ENCODE peak calls at places on chromosome 6, in nine cellular contexts. One of them, this sample, is unnamed.

GRCh38 chr6:157823001-157823522 is at the start of gene SNX9:
- DNase-seq in mammary epithelial cell: peak; percentile 75
- DNase-seq in Karpas-422: no peak
- DNase-seq in SJSA1: peak; percentile 53
- DNase-seq in neural progenitor cell: peak; percentile 90
- DNase-seq in CD8-positive, alpha-beta T cell: peak; percentile 63
- DNase-seq in pancreas: peak; percentile 90
- DNase-seq in suprapubic skin: peak; percentile 84
- DNase-seq in thyroid gland: peak; percentile 80
- DNase-seq in this sample: peak; percentile 50

GRCh38 chr6:162778603-162779002 is 50.8 kb downstream of the PACRG start:
- DNase-seq in mammary epithelial cell: no peak
- DNase-seq in Karpas-422: no peak
- DNase-seq in SJSA1: no peak
- DNase-seq in neural progenitor cell: no peak
- DNase-seq in CD8-positive, alpha-beta T cell: no peak
- DNase-seq in pancreas: no peak
- DNase-seq in suprapubic skin: no peak
- DNase-seq in thyroid gland: no peak
- DNase-seq in this sample: no peak

GRCh38 chr6:22068561-22069346 is 228.1 kb downstream of the PRL start:
- DNase-seq in mammary epithelial cell: no peak
- DNase-seq in Karpas-422: no peak
- DNase-seq in SJSA1: no peak
- DNase-seq in neural progenitor cell: no peak
- DNase-seq in CD8-positive, alpha-beta T cell: no peak
- DNase-seq in pancreas: no peak
- DNase-seq in suprapubic skin: no peak
- DNase-seq in thyroid gland: no peak
- DNase-seq in this sample: no peak

GRCh38 chr6:169501128-169501527 is 200.7 kb downstream of the WDR27 start:
- DNase-seq in mammary epithelial cell: no peak
- DNase-seq in Karpas-422: no peak
- DNase-seq in SJSA1: no peak
- DNase-seq in neural progenitor cell: no peak
- DNase-seq in CD8-positive, alpha-beta T cell: no peak
- DNase-seq in pancreas: no peak
- DNase-seq in suprapubic skin: no peak
- DNase-seq in thyroid gland: no peak
- DNase-seq in this sample: no peak

GRCh38 chr6:26195376-26195923 is 108.2 kb downstream of the HFE start:
- DNase-seq in mammary epithelial cell: peak; percentile 89
- DNase-seq in Karpas-422: peak; percentile 95
- DNase-seq in SJSA1: peak; percentile 93
- DNase-seq in neural progenitor cell: peak; percentile 87
- DNase-seq in CD8-positive, alpha-beta T cell: peak; percentile 96
- DNase-seq in pancreas: no peak
- DNase-seq in suprapubic skin: peak; percentile 90
- DNase-seq in thyroid gland: peak; percentile 93
- DNase-seq in this sample: peak; percentile 80

GRCh38 chr6:113909224-113909856 is 52.2 kb downstream of the MARCKS start:
- DNase-seq in mammary epithelial cell: peak; percentile 11
- DNase-seq in Karpas-422: peak; percentile 84
- DNase-seq in SJSA1: peak; percentile 67
- DNase-seq in neural progenitor cell: peak; percentile 80
- DNase-seq in CD8-positive, alpha-beta T cell: no peak
- DNase-seq in pancreas: no peak
- DNase-seq in suprapubic skin: no peak
- DNase-seq in thyroid gland: no peak
- DNase-seq in this sample: no peak

GRCh38 chr6:87407531-87407895 is 259 bp upstream of the CFAP206 start:
- DNase-seq in mammary epithelial cell: no peak
- DNase-seq in Karpas-422: peak; percentile 77
- DNase-seq in SJSA1: no peak
- DNase-seq in neural progenitor cell: no peak
- DNase-seq in CD8-positive, alpha-beta T cell: no peak
- DNase-seq in pancreas: no peak
- DNase-seq in suprapubic skin: peak; percentile 65
- DNase-seq in thyroid gland: no peak
- DNase-seq in this sample: no peak

GRCh38 chr6:14228571-14228970 is 111.0 kb downstream of the CD83 start:
- DNase-seq in mammary epithelial cell: no peak
- DNase-seq in Karpas-422: no peak
- DNase-seq in SJSA1: no peak
- DNase-seq in neural progenitor cell: no peak
- DNase-seq in CD8-positive, alpha-beta T cell: peak; percentile 33
- DNase-seq in pancreas: no peak
- DNase-seq in suprapubic skin: no peak
- DNase-seq in thyroid gland: peak; percentile 83
- DNase-seq in this sample: peak; percentile 28

GRCh38 chr6:10733863-10734262 is 11.0 kb downstream of the TMEM14C start:
- DNase-seq in mammary epithelial cell: no peak
- DNase-seq in Karpas-422: no peak
- DNase-seq in SJSA1: no peak
- DNase-seq in neural progenitor cell: no peak
- DNase-seq in CD8-positive, alpha-beta T cell: no peak
- DNase-seq in pancreas: no peak
- DNase-seq in suprapubic skin: no peak
- DNase-seq in thyroid gland: no peak
- DNase-seq in this sample: no peak

GRCh38 chr6:159953091-159953581 is 15.7 kb upstream of the IGF2R start:
- DNase-seq in mammary epithelial cell: no peak
- DNase-seq in Karpas-422: no peak
- DNase-seq in SJSA1: no peak
- DNase-seq in neural progenitor cell: no peak
- DNase-seq in CD8-positive, alpha-beta T cell: no peak
- DNase-seq in pancreas: no peak
- DNase-seq in suprapubic skin: no peak
- DNase-seq in thyroid gland: peak; percentile 50
- DNase-seq in this sample: no peak

GRCh38 chr6:99186417-99186816 is 163.1 kb downstream of the FAXC start:
- DNase-seq in mammary epithelial cell: no peak
- DNase-seq in Karpas-422: no peak
- DNase-seq in SJSA1: no peak
- DNase-seq in neural progenitor cell: no peak
- DNase-seq in CD8-positive, alpha-beta T cell: no peak
- DNase-seq in pancreas: no peak
- DNase-seq in suprapubic skin: no peak
- DNase-seq in thyroid gland: no peak
- DNase-seq in this sample: no peak

GRCh38 chr6:44176935-44177509 is 18.4 kb downstream of the CAPN11 start:
- DNase-seq in mammary epithelial cell: no peak
- DNase-seq in Karpas-422: peak; percentile 51
- DNase-seq in SJSA1: no peak
- DNase-seq in neural progenitor cell: no peak
- DNase-seq in CD8-positive, alpha-beta T cell: peak; percentile 49
- DNase-seq in pancreas: no peak
- DNase-seq in suprapubic skin: no peak
- DNase-seq in thyroid gland: no peak
- DNase-seq in this sample: no peak

GRCh38 chr6:97040355-97040860 is 115.9 kb downstream of the KLHL32 start:
- DNase-seq in mammary epithelial cell: no peak
- DNase-seq in Karpas-422: no peak
- DNase-seq in SJSA1: no peak
- DNase-seq in neural progenitor cell: peak; percentile 7
- DNase-seq in CD8-positive, alpha-beta T cell: no peak
- DNase-seq in pancreas: no peak
- DNase-seq in suprapubic skin: no peak
- DNase-seq in thyroid gland: peak; percentile 14
- DNase-seq in this sample: no peak

GRCh38 chr6:162854734-162855191 is 127.0 kb downstream of the PACRG start:
- DNase-seq in mammary epithelial cell: no peak
- DNase-seq in Karpas-422: no peak
- DNase-seq in SJSA1: no peak
- DNase-seq in neural progenitor cell: peak; percentile 23
- DNase-seq in CD8-positive, alpha-beta T cell: no peak
- DNase-seq in pancreas: no peak
- DNase-seq in suprapubic skin: no peak
- DNase-seq in thyroid gland: no peak
- DNase-seq in this sample: no peak

GRCh38 chr6:145820000-145820399 is 5.4 kb upstream of the FBXO30 start:
- DNase-seq in mammary epithelial cell: no peak
- DNase-seq in Karpas-422: no peak
- DNase-seq in SJSA1: no peak
- DNase-seq in neural progenitor cell: no peak
- DNase-seq in CD8-positive, alpha-beta T cell: no peak
- DNase-seq in pancreas: no peak
- DNase-seq in suprapubic skin: no peak
- DNase-seq in thyroid gland: no peak
- DNase-seq in this sample: no peak

GRCh38 chr6:145822432-145822831 is 7.8 kb upstream of the FBXO30 start:
- DNase-seq in mammary epithelial cell: no peak
- DNase-seq in Karpas-422: no peak
- DNase-seq in SJSA1: no peak
- DNase-seq in neural progenitor cell: no peak
- DNase-seq in CD8-positive, alpha-beta T cell: no peak
- DNase-seq in pancreas: no peak
- DNase-seq in suprapubic skin: no peak
- DNase-seq in thyroid gland: no peak
- DNase-seq in this sample: no peak

GRCh38 chr6:145829102-145829501 is 14.5 kb upstream of the FBXO30 start:
- DNase-seq in mammary epithelial cell: no peak
- DNase-seq in Karpas-422: no peak
- DNase-seq in SJSA1: no peak
- DNase-seq in neural progenitor cell: no peak
- DNase-seq in CD8-positive, alpha-beta T cell: no peak
- DNase-seq in pancreas: no peak
- DNase-seq in suprapubic skin: no peak
- DNase-seq in thyroid gland: peak; percentile 26
- DNase-seq in this sample: no peak

GRCh38 chr6:145823322-145823944 is 8.8 kb upstream of the FBXO30 start:
- DNase-seq in mammary epithelial cell: no peak
- DNase-seq in Karpas-422: no peak
- DNase-seq in SJSA1: peak; percentile 21
- DNase-seq in neural progenitor cell: no peak
- DNase-seq in CD8-positive, alpha-beta T cell: no peak
- DNase-seq in pancreas: no peak
- DNase-seq in suprapubic skin: no peak
- DNase-seq in thyroid gland: no peak
- DNase-seq in this sample: no peak

DNA sequence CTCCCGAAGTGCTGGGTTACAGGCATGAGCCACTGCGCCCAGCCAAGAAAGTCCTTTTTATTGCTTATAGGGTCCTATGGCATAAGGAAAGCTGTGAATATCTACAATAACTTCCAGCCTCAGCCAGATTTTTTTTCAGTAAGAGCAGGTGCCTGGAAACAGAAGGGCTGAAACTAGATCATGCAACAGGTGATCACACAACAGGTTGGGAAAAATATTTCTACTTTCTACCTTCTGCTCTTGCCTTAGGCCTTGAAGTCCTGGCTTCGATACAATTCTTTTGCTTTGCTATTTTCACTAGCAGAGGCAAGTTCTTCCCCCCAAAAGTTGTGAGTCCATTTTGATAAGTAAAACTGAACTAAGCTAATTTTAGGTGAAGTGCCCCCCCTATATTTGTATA is 9.7 kb upstream of the FBXO30 start:
- DNase-seq in mammary epithelial cell: no peak
- DNase-seq in Karpas-422: no peak
- DNase-seq in SJSA1: no peak
- DNase-seq in neural progenitor cell: no peak
- DNase-seq in CD8-positive, alpha-beta T cell: no peak
- DNase-seq in pancreas: no peak
- DNase-seq in suprapubic skin: no peak
- DNase-seq in thyroid gland: no peak
- DNase-seq in this sample: no peak
- H3K4me1 ChIP-seq in mammary epithelial cell: no peaks in the 10 kb centered on the region
- H3K4me1 ChIP-seq in Karpas-422: no peaks in the 10 kb centered on the region
- H3K4me1 ChIP-seq in SJSA1: peaks cover 11% of the 10 kb centered on the region
- H3K4me1 ChIP-seq in neural progenitor cell: no peaks in the 10 kb centered on the region
- H3K4me1 ChIP-seq in CD8-positive, alpha-beta T cell: peaks cover 3% of the 10 kb centered on the region
- H3K4me1 ChIP-seq in pancreas: no peaks in the 10 kb centered on the region
- H3K4me1 ChIP-seq in suprapubic skin: no peaks in the 10 kb centered on the region
- H3K4me1 ChIP-seq in thyroid gland: no peaks in the 10 kb centered on the region
- H3K4me1 ChIP-seq in this sample: peaks cover 5% of the 10 kb centered on the region

GRCh38 chr6:168209420-168209819 is 110.2 kb downstream of the DACT2 start:
- DNase-seq in mammary epithelial cell: no peak
- DNase-seq in Karpas-422: no peak
- DNase-seq in SJSA1: no peak
- DNase-seq in neural progenitor cell: no peak
- DNase-seq in CD8-positive, alpha-beta T cell: no peak
- DNase-seq in pancreas: no peak
- DNase-seq in suprapubic skin: no peak
- DNase-seq in thyroid gland: no peak
- DNase-seq in this sample: no peak
- H3K4me3 ChIP-seq in mammary epithelial cell: no peak overlapping the region
- H3K4me3 ChIP-seq in Karpas-422: no peak overlapping the region
- H3K4me3 ChIP-seq in SJSA1: no peak overlapping the region
- H3K4me3 ChIP-seq in neural progenitor cell: no peak overlapping the region
- H3K4me3 ChIP-seq in CD8-positive, alpha-beta T cell: no peak overlapping the region
- H3K4me3 ChIP-seq in pancreas: no peak overlapping the region
- H3K4me3 ChIP-seq in suprapubic skin: no peak overlapping the region
- H3K4me3 ChIP-seq in thyroid gland: no peak overlapping the region
- H3K4me3 ChIP-seq in this sample: no peak overlapping the region

DNA sequence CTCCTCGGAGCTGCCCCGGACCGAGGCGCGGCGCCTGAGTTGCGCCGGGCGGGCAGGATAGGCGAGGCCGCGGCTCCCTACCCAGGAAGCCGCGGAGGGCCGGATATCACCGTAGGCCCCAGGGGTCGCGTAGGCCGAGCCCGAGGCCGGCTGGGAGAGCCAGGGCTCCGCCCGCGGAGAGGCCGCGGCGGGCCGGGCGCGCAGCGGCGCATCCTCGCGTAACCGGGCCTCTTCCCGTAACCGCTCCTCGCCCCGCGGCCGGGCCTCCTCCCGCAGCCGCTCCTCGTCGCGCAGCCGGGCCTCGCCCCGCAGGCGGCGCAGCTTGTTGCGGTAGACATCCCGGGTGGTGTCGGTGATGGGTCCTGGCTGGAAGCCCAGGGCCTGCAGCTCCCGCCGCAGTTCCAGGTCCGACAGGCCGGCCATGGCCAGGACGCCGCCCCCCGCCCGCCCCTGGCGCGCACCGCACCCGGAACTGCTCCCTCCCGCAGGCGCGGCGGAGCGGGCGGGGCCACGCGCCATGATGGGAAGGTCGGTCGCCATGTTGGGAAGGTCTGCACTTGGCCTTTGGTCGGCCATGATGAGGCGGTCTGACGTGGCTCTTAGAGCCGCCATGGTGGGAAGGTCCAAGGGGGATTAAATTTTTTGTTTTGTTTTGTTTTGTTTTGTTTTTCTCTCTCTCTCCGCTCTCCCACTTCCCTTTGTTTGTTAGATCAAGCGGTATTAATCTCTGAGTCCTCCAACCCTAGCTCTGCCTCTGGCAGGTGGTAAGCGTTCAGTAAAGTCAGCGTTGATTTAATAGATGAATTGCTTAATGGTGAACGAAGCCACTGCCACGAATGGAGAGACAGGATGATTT is at the start of gene LEMD2:
- DNase-seq in mammary epithelial cell: peak; percentile 88
- DNase-seq in Karpas-422: peak; percentile 95
- DNase-seq in SJSA1: peak; percentile 95
- DNase-seq in neural progenitor cell: peak; percentile 91
- DNase-seq in CD8-positive, alpha-beta T cell: peak; percentile 90
- DNase-seq in pancreas: peak; percentile 97
- DNase-seq in suprapubic skin: peak; percentile 95
- DNase-seq in thyroid gland: peak; percentile 91
- DNase-seq in this sample: peak; percentile 88
- H3K4me1 ChIP-seq in mammary epithelial cell: peaks cover 25% of the 10 kb centered on the region
- H3K4me1 ChIP-seq in Karpas-422: peaks cover 26% of the 10 kb centered on the region
- H3K4me1 ChIP-seq in SJSA1: peaks cover 43% of the 10 kb centered on the region
- H3K4me1 ChIP-seq in neural progenitor cell: peaks cover 37% of the 10 kb centered on the region
- H3K4me1 ChIP-seq in CD8-positive, alpha-beta T cell: peaks cover 41% of the 10 kb centered on the region
- H3K4me1 ChIP-seq in pancreas: peaks cover 16% of the 10 kb centered on the region
- H3K4me1 ChIP-seq in suprapubic skin: peaks cover 48% of the 10 kb centered on the region
- H3K4me1 ChIP-seq in thyroid gland: peaks cover 29% of the 10 kb centered on the region
- H3K4me1 ChIP-seq in this sample: peaks cover 37% of the 10 kb centered on the region

GRCh38 chr6:8652710-8653109 is 217.4 kb upstream of the SLC35B3 start:
- DNase-seq in mammary epithelial cell: no peak
- DNase-seq in Karpas-422: no peak
- DNase-seq in SJSA1: no peak
- DNase-seq in neural progenitor cell: no peak
- DNase-seq in CD8-positive, alpha-beta T cell: no peak
- DNase-seq in pancreas: no peak
- DNase-seq in suprapubic skin: no peak
- DNase-seq in thyroid gland: no peak
- DNase-seq in this sample: no peak
- H3K4me3 ChIP-seq in mammary epithelial cell: no peak overlapping the region
- H3K4me3 ChIP-seq in Karpas-422: no peak overlapping the region
- H3K4me3 ChIP-seq in SJSA1: no peak overlapping the region
- H3K4me3 ChIP-seq in neural progenitor cell: no peak overlapping the region
- H3K4me3 ChIP-seq in CD8-positive, alpha-beta T cell: no peak overlapping the region
- H3K4me3 ChIP-seq in pancreas: no peak overlapping the region
- H3K4me3 ChIP-seq in suprapubic skin: no peak overlapping the region
- H3K4me3 ChIP-seq in thyroid gland: no peak overlapping the region
- H3K4me3 ChIP-seq in this sample: no peak overlapping the region